ENCODE peak calls at places on chromosome 17, in four cellular contexts. U is GM23248, S is NCI-H1048, K is iris pigment epithelial cell. R is an unnamed sample.

GRCh38 chr17:36994438-36994837 is 45.7 kb downstream of the AATF start:
- DNase-seq in U (peak; percentile 65), K (peak; percentile 80), S (no peak), R (no peak)

GRCh38 chr17:71521724-71522123 is 599.1 kb upstream of the SOX9 start:
- DNase-seq in K (no peak), U (peak; percentile 27), S (no peak), R (no peak)

GRCh38 chr17:60535382-60536279 is 9.6 kb upstream of the APPBP2 start:
- DNase-seq in U (peak; percentile 70), K (peak; percentile 97), S (no peak), R (no peak)

GRCh38 chr17:3448059-3448630 is 14.5 kb upstream of the OR1E2 start:
- DNase-seq in S (no peak), K (no peak), U (no peak), R (no peak)

GRCh38 chr17:82302991-82303943 is 14.1 kb downstream of the CD7 start:
- DNase-seq in K (no peak), S (no peak), U (no peak), R (no peak)

GRCh38 chr17:77722366-77722765 is 236.1 kb upstream of the TNRC6C start:
- DNase-seq in U (no peak), S (no peak), K (no peak), R (no peak)

GRCh38 chr17:41420134-41420533 is 4.3 kb downstream of the KRT37 start:
- DNase-seq in S (no peak), U (peak; percentile 63), K (no peak), R (no peak)

GRCh38 chr17:42294469-42295398 is 6.4 kb downstream of the STAT5A start:
- DNase-seq in S (no peak), K (no peak), U (no peak), R (no peak)

GRCh38 chr17:55416000-55416399 is 5.6 kb downstream of the MMD start:
- DNase-seq in K (no peak), S (no peak), U (no peak), R (no peak)

GRCh38 chr17:40110457-40110856 is 10.1 kb upstream of the NR1D1 start:
- DNase-seq in U (peak; percentile 53), S (no peak), K (no peak), R (no peak)

GRCh38 chr17:57577751-57578607 is 167.1 kb downstream of the CCDC182 start:
- DNase-seq in U (peak; percentile 79), S (no peak), K (peak; percentile 89), R (no peak)

GRCh38 chr17:34171245-34171818 is 83.8 kb upstream of the CCL2 start:
- DNase-seq in K (peak; percentile 69), S (no peak), U (peak; percentile 65), R (no peak)

GRCh38 chr17:17030515-17031211 is 11.6 kb upstream of the MPRIP start:
- DNase-seq in S (no peak), U (no peak), K (no peak), R (no peak)

GRCh38 chr17:45332989-45333701 is 16.3 kb upstream of the MAP3K14 start:
- DNase-seq in S (no peak), U (peak; percentile 43), K (no peak), R (no peak)

GRCh38 chr17:7586673-7587419 is 3.0 kb downstream of the SOX15 start:
- DNase-seq in U (no peak), S (no peak), K (no peak), R (no peak)